ENCODE peak calls at places on chromosomes 3 and 15, in six cellular contexts. W is SK-N-SH, L is HCT116, Z is PC-3, C is Karpas-422, J is MM.1S. S is an unnamed sample.

GRCh38 chr3:5010706-5011554 is 31.7 kb downstream of the BHLHE40 start:
- DNase-seq in C (no peak), W (no peak), Z (no peak), L (no peak), J (no peak), S (peak; percentile 52)

GRCh38 chr3:141204343-141204742 is 27.3 kb upstream of the PXYLP1 start:
- DNase-seq in Z (no peak), W (no peak), C (peak; percentile 14), L (no peak), J (no peak), S (no peak)

GRCh38 chr3:49017229-49017615 is 1.2 kb downstream of the DALRD3 start:
- DNase-seq in L (no peak), Z (no peak), J (no peak), W (no peak), C (no peak), S (peak; percentile 27)

GRCh38 chr3:184236033-184236410 is 6.6 kb downstream of the VWA5B2 start:
- DNase-seq in J (no peak), C (no peak), W (no peak), L (no peak), Z (no peak), S (no peak)

GRCh38 chr3:20510396-20510795 is 324.4 kb upstream of the SGO1 start:
- DNase-seq in J (no peak), W (no peak), C (no peak), Z (no peak), L (no peak), S (no peak)

GRCh38 chr3:111936191-111936841 is 42.5 kb upstream of the ABHD10 start:
- DNase-seq in J (no peak), C (no peak), W (no peak), Z (peak; percentile 89), L (peak; percentile 60), S (peak; percentile 78)

GRCh38 chr15:66842710-66843441 is 140.8 kb downstream of the SMAD6 start:
- DNase-seq in Z (peak; percentile 35), J (no peak), C (no peak), W (peak; percentile 83), L (no peak), S (peak; percentile 91)

GRCh38 chr3:46693897-46694235 is 387 bp upstream of the ALS2CL start:
- DNase-seq in W (no peak), J (no peak), L (no peak), C (no peak), Z (no peak), S (peak; percentile 79)

GRCh38 chr3:187763850-187764648 is 18.8 kb upstream of the BCL6 start:
- DNase-seq in Z (no peak), L (no peak), C (no peak), W (no peak), J (no peak), S (peak; percentile 25)

GRCh38 chr3:170572665-170573253 is 13.1 kb downstream of the SLC7A14 start:
- DNase-seq in C (no peak), Z (peak; percentile 85), J (peak; percentile 80), W (no peak), L (no peak), S (peak; percentile 89)

GRCh38 chr3:184685646-184686045 is 26.2 kb downstream of the MAGEF1 start:
- DNase-seq in L (no peak), J (no peak), C (no peak), Z (no peak), W (peak; percentile 28), S (no peak)

GRCh38 chr3:64732570-64732969 is 44.8 kb upstream of the ADAMTS9 start:
- DNase-seq in W (no peak), J (no peak), L (no peak), C (no peak), Z (no peak), S (peak; percentile 31)

GRCh38 chr15:23629234-23629805 is 18.3 kb downstream of the MAGEL2 start:
- DNase-seq in Z (peak; percentile 41), W (peak; percentile 38), J (peak; percentile 55), L (no peak), C (peak; percentile 62), S (peak; percentile 57)

GRCh38 chr15:85496146-85496545 is 115.7 kb downstream of the AKAP13 start:
- DNase-seq in Z (no peak), J (no peak), L (no peak), W (no peak), C (no peak), S (no peak)

GRCh38 chr3:134885877-134886621 is 91.0 kb downstream of the EPHB1 start:
- DNase-seq in L (no peak), Z (peak; percentile 8), J (peak; percentile 46), C (no peak), W (no peak), S (peak; percentile 59)

GRCh38 chr3:173632945-173633344 is 235.4 kb downstream of the NLGN1 start:
- DNase-seq in C (no peak), W (no peak), Z (no peak), J (no peak), L (no peak), S (no peak)

GRCh38 chr3:100040846-100041245 is 73.5 kb downstream of the FILIP1L start:
- DNase-seq in C (no peak), J (no peak), L (no peak), Z (no peak), W (no peak), S (peak; percentile 80)

GRCh38 chr3:189710620-189711388 is 79.6 kb downstream of the TP63 start:
- DNase-seq in C (no peak), Z (peak; percentile 95), L (no peak), J (no peak), W (no peak), S (peak; percentile 97)

GRCh38 chr15:83158393-83158792 is 49.2 kb downstream of the HDGFL3 start:
- DNase-seq in Z (peak; percentile 69), C (no peak), J (no peak), L (no peak), W (no peak), S (peak; percentile 18)

GRCh38 chr3:145620486-145620885 is 540.5 kb downstream of the PLOD2 start:
- DNase-seq in C (no peak), W (no peak), J (no peak), Z (no peak), L (no peak), S (no peak)
- H3K9ac ChIP-seq in C (no peak overlapping the region), W (no peak overlapping the region), J (no peak overlapping the region), Z (no peak overlapping the region), L (no peak overlapping the region), S (no peak overlapping the region)

DNA sequence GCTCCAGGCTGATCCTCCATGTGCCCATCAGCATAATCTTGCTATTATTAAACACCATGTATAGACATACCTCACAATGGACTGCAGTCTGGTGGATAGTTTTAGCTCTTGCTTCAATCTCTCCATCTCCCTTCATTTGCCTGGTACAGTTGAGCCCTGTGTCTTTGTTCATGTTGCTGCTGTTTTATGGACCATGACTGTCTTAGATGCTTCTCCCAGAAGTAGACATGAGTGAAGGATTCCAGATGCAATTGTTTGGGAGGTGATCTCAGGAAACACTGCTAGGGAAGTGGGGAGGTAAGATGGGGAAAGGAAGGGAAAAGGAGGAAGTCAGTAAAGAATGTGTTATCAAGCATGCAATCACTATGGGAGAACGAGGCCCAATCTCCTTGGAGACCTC is 36.3 kb upstream of the CTNNB1 start:
- DNase-seq in C (no peak), J (no peak), L (no peak), W (no peak), Z (no peak), S (no peak)
- H3K9me2 ChIP-seq in C (no peaks in the 10 kb centered on the region), J (no peaks in the 10 kb centered on the region), L (no peaks in the 10 kb centered on the region), W (no peaks in the 10 kb centered on the region), Z (no peaks in the 10 kb centered on the region), S (no peaks in the 10 kb centered on the region)

DNA sequence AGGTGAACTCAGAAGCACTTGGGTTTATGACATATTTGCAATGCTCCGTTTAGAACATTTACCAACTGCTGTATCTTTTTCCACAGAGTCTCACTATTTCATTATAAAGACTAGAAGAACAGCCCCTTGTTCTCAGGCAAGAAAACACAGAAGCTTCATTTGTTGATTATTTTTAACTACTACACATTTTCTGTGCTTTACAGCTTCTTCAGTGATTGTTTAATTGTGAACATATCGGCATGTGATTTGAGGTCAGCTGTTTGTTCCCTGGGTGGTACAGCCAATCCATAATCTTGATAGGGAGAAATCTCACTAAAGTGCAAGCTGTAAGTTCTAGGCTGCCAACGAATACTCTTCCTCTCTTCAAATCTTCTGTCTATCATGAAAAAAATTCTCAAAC is 31.0 kb upstream of the DLG1 start:
- DNase-seq in Z (no peak), W (no peak), C (no peak), J (no peak), L (no peak), S (no peak)
- H3K9ac ChIP-seq in Z (no peak overlapping the region), W (no peak overlapping the region), C (no peak overlapping the region), J (no peak overlapping the region), L (no peak overlapping the region), S (no peak overlapping the region)

DNA sequence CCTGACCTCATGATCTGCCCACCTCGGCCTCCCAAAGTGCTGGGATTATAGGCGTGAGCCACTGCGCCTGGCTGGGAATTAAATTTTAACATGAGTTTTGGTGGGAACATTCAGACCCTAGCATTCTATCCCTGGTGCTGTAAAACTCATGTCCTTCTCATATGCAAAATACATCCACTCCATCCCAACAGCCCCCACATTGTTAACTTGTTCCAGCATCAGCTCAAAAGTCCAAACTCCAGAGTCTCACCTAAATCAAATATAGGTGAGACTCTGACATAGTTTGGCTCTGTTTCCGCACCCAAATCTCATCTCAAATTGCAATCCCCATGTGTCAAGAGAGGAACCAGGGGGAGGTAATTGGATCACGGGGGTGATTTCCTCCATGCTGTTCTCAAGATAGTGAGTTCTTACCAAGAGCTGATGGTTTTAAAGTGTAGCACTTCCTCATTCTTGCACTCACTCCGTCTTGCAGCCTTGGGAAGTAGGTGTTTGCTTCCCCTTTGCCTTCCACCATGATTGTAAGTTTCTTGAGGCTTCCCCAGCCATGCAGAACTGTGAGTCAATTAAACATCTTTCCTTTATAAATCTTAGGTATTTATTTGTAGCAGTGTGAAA is 96.2 kb upstream of the PLCL2 start:
- DNase-seq in J (no peak), L (no peak), C (no peak), W (no peak), Z (no peak), S (no peak)
- H3K9me2 ChIP-seq in J (no peaks in the 10 kb centered on the region), L (no peaks in the 10 kb centered on the region), C (no peaks in the 10 kb centered on the region), W (no peaks in the 10 kb centered on the region), Z (no peaks in the 10 kb centered on the region), S (no peaks in the 10 kb centered on the region)

DNA sequence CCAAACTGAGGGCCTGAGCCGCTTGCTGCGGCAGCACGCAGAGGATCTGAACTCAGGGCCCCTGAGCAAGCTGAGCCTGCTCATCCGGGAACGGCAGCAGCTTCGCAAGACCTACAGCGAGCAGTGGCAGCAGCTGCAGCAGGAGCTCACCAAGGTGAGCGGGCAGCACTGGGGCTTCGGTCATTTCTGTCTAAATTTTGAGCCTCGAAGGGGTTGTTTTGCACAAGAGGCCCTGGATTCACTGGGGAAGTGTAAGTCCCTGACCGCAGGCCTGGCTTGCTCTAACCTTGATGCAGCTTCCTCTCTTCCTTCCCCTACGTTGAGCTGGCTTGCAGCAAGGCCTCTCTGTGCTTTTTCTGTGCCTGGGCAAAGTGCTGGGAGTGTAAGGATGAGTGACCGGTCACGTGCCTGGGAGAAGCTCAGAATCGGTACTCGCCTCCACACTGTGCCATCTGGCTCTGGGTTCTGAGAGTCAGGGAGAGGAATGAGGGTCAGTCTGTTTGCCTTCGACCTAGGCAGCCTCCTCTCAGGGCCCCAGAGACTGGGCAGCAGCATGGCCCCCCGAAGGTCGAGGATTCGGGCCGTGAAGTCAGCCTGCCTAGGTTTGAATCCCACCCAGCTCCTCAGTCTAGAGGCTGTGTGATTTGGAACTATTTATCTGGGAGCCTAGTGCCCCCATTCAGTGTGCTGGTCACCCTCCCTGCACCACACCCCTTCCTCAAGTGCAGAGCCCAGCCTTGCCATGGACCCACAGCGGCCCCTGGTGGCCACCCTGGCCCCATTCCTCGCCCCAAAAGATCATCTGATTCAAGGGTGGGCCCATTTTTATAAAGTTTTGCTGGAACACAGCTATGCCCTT is 1.4 kb downstream of the FES start:
- DNase-seq in Z (peak; percentile 62), J (peak; percentile 60), C (peak; percentile 92), W (peak; percentile 91), L (no peak), S (peak; percentile 68)
- H3K9ac ChIP-seq in Z (no peak overlapping the region), J (no peak overlapping the region), C (peak overlapping the region; percentile 73), W (no peak overlapping the region), L (no peak overlapping the region), S (no peak overlapping the region)